ENCODE peak calls at places on chromosomes 1 and 21, in nine cellular contexts. Q is IMR-90, O is OCI-LY7, F is mesothelial cell of epicardium, H is omental fat pad, Z is GM20000, P is B cell, U is cardiac fibroblast, T is mucosa of descending colon. N is an unnamed sample.

GRCh38 chr21:29730281-29730680 is 209.5 kb downstream of the GRIK1 start:
- DNase-seq in T (no peak), Q (no peak), O (no peak), Z (no peak), P (no peak), F (no peak), U (no peak), H (no peak), N (no peak)

GRCh38 chr1:218156602-218157001 is 128.5 kb upstream of the RRP15 start:
- DNase-seq in P (no peak), Z (no peak), H (no peak), T (no peak), Q (no peak), F (no peak), U (no peak), O (no peak), N (no peak)

GRCh38 chr21:41947596-41948403 is 6.0 kb downstream of the C2CD2 start:
- DNase-seq in Z (no peak), U (peak; percentile 80), P (no peak), F (no peak), T (no peak), H (no peak), Q (peak; percentile 43), O (no peak), N (no peak)

GRCh38 chr1:93344886-93345632 is 648 bp upstream of the DR1 start:
- DNase-seq in O (peak; percentile 44), P (no peak), F (no peak), H (no peak), Q (peak; percentile 20), Z (no peak), T (no peak), U (peak; percentile 32), N (no peak)

GRCh38 chr1:6137758-6138157 is 42.4 kb downstream of the CHD5 start:
- DNase-seq in Z (no peak), T (no peak), H (no peak), P (peak; percentile 23), O (no peak), Q (no peak), U (no peak), F (no peak), N (no peak)

GRCh38 chr1:167933779-167934178 is 2.7 kb upstream of the DCAF6 start:
- DNase-seq in U (no peak), Z (no peak), F (no peak), H (no peak), T (no peak), P (no peak), Q (no peak), O (no peak), N (no peak)

GRCh38 chr1:15767941-15768340 is 9.3 kb downstream of the FBLIM1 start:
- DNase-seq in P (no peak), Q (no peak), F (no peak), U (no peak), O (no peak), H (no peak), T (no peak), Z (no peak), N (no peak)

GRCh38 chr1:16464917-16465625 is 24.5 kb downstream of the NECAP2 start:
- DNase-seq in F (no peak), T (no peak), O (no peak), H (no peak), Q (peak; percentile 8), U (peak; percentile 12), Z (no peak), P (no peak), N (no peak)

GRCh38 chr1:221708076-221708571 is 33.8 kb downstream of the DUSP10 start:
- DNase-seq in P (peak; percentile 56), Z (peak; percentile 60), T (peak; percentile 38), O (no peak), U (peak; percentile 55), Q (no peak), H (no peak), F (no peak), N (no peak)

GRCh38 chr1:16922466-16922865 is 735 bp downstream of the CROCC start:
- DNase-seq in H (no peak), U (no peak), F (no peak), T (no peak), P (no peak), O (no peak), Q (no peak), Z (no peak), N (no peak)

GRCh38 chr1:183894290-183894565 is 89.3 kb downstream of the RGL1 start:
- DNase-seq in U (no peak), F (no peak), T (no peak), P (no peak), H (no peak), O (no peak), Q (no peak), Z (no peak), N (no peak)

GRCh38 chr1:74504125-74505065 is 8.0 kb downstream of the LRRC53 start:
- DNase-seq in O (peak; percentile 52), H (no peak), T (peak; percentile 57), Z (peak; percentile 37), P (peak; percentile 40), Q (peak; percentile 50), F (peak; percentile 66), U (peak; percentile 45), N (peak; percentile 68)

GRCh38 chr1:4655674-4656532 is 1.5 kb downstream of the AJAP1 start:
- DNase-seq in P (no peak), O (peak; percentile 61), T (peak; percentile 30), H (no peak), Z (peak; percentile 51), F (peak; percentile 70), Q (no peak), U (peak; percentile 19), N (peak; percentile 69)

GRCh38 chr1:119372493-119373086 is 4.0 kb downstream of the HAO2 start:
- DNase-seq in H (no peak), Z (peak; percentile 38), P (no peak), U (peak; percentile 42), O (peak; percentile 15), T (peak; percentile 64), F (no peak), Q (no peak), N (no peak)

GRCh38 chr1:81803423-81804103 is 2.8 kb downstream of the ADGRL2 start:
- DNase-seq in F (no peak), H (no peak), Z (peak; percentile 9), T (peak; percentile 4), U (peak; percentile 54), O (no peak), P (no peak), Q (peak; percentile 2), N (peak; percentile 24)

GRCh38 chr21:15190837-15191236 is 126.0 kb upstream of the NRIP1 start:
- DNase-seq in P (no peak), T (no peak), Z (no peak), Q (no peak), H (no peak), U (no peak), F (no peak), O (no peak), N (no peak)

GRCh38 chr21:44438531-44439210 is 16.6 kb upstream of the LRRC3 start:
- DNase-seq in T (peak; percentile 29), Q (no peak), O (no peak), H (no peak), U (no peak), F (no peak), Z (no peak), P (peak; percentile 24), N (no peak)
- TF ChIP-seq CTCF in T (no peak), Q (no peak), O (no peak), H (no peak), U (no peak), F (no peak), Z (no peak), P (no peak), N (no peak)

GRCh38 chr1:114764689-114765088 is 6.9 kb upstream of the CSDE1 start:
- DNase-seq in Q (no peak), U (no peak), P (no peak), H (no peak), F (no peak), Z (no peak), O (peak; percentile 8), T (no peak), N (no peak)
- TF ChIP-seq CTCF in Q (no peak), U (peak; percentile 23), P (no peak), H (no peak), F (peak; percentile 35), Z (no peak), O (no peak), T (no peak), N (peak; percentile 37)

DNA sequence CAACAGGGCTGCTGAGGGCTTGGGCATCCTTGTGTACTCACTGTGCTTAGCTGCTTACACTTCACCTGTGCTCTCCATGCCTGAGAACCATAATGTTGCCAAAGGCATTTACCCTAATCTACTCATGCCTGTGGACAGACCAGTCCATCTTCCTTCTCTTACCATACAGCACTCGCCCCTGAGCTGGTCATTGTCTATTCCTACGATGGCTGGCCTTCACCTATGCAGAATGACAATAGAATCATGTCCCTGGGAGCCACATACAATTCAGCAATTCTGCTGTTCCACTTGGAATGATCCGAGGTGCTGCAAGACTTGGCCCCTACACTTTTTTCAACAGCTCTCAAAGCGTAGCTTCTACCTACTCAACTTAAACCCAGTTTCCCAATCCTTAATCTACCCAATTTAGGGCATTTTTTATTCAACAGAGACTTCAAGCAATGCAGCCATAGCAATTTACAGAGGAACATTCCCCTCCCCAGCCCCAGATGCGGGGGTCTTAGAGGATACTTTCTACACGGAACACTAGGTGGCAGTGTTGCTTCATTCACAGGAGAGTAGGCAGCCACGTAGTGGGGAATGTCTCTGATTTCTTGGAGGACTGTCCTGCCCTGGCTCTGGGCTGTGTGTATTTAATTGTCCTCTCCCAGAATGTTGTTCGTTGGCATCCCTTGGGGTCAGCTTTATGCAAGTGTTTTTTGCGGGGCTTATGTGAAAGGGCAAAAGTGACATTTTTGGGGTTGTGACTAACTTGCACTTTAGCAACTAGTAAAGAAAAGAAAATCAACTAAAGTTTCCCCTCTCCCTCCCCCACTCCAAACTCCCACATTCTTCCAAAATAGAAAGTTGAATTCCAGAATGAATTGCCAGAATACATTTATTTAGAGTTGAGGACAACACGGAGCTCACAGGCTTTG is 96.8 kb downstream of the PAPPA2 start:
- DNase-seq in O (peak; percentile 60), Z (peak; percentile 56), P (no peak), T (peak; percentile 42), Q (peak; percentile 53), H (no peak), F (peak; percentile 69), U (peak; percentile 67), N (peak; percentile 65)
- TF ChIP-seq CTCF in O (peak; percentile 95), Z (peak; percentile 63), P (peak; percentile 72), T (peak; percentile 28), Q (peak; percentile 74), H (no peak), F (peak; percentile 81), U (peak; percentile 69), N (peak; percentile 95)

GRCh38 chr1:24961961-24962861 is 32.1 kb upstream of the RUNX3 start:
- DNase-seq in F (no peak), O (no peak), U (no peak), P (no peak), Z (no peak), T (no peak), H (no peak), Q (no peak), N (no peak)
- TF ChIP-seq CTCF in F (no peak), O (peak; percentile 71), U (no peak), P (no peak), Z (no peak), T (no peak), H (no peak), Q (no peak), N (peak; percentile 34)

DNA sequence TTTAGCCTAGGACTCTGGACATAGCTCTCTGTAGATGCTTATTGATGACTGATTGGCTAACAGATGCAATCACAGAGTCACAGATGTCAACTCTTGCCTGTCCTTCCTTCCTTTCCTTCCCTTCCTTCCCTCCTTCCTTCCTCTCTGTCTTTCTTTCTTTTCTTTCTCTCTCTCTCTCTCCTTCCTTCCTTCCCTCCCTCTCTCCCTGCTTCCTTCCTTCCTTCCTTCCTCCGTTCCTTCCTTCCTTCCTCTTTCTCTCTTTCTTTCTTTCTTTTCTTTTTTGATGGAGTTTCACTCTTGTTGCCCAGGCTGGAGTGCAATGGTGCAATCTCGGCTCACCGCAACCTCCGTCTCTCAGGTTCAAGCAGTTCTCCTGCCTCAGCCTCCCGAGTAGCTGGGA is 106.1 kb downstream of the KIF26B start:
- DNase-seq in T (no peak), F (no peak), P (no peak), Q (no peak), O (no peak), U (no peak), Z (no peak), H (no peak), N (no peak)
- TF ChIP-seq CTCF in T (no peak), F (no peak), P (no peak), Q (no peak), O (no peak), U (no peak), Z (no peak), H (no peak), N (no peak)